ENCODE peak calls at places on chromosomes 3 and 15, in five cellular contexts. K is IMR-90, J is mesenchymal stem cell, S is H9, C is trophoblast cell. W is an unnamed sample.

GRCh38 chr3:112090899-112091586 is 4.9 kb downstream of the C3orf52 start:
- DNase-seq in K (no peak), S (no peak), J (no peak), C (peak), W (no peak)

GRCh38 chr3:133706033-133706432 is 40.2 kb upstream of the TF start:
- DNase-seq in K (no peak), J (no peak), S (no peak), C (no peak), W (no peak)

GRCh38 chr15:45128971-45129639 is 574 bp downstream of the DUOXA1 start:
- DNase-seq in K (no peak), S (peak), C (no peak), J (no peak), W (no peak)

GRCh38 chr15:79437275-79438000 is 5.3 kb downstream of the MINAR1 start:
- DNase-seq in K (no peak), J (no peak), C (no peak), S (no peak), W (no peak)

GRCh38 chr15:31740203-31740602 is 290.1 kb upstream of the CHRNA7 start:
- DNase-seq in K (no peak), S (peak), C (no peak), J (no peak), W (no peak)

GRCh38 chr15:64854041-64854440 is 12.3 kb downstream of the PLEKHO2 start:
- DNase-seq in J (no peak), S (peak), C (no peak), K (no peak), W (no peak)

GRCh38 chr3:189586941-189587687 is 44.1 kb upstream of the TP63 start:
- DNase-seq in K (no peak), C (no peak), J (no peak), S (no peak), W (no peak)

GRCh38 chr3:97421565-97421964 is 343.0 kb upstream of the ARL6 start:
- DNase-seq in C (peak), J (no peak), S (no peak), K (no peak), W (no peak)

GRCh38 chr3:146503459-146504202 is 34.3 kb upstream of the PLSCR2 start:
- DNase-seq in C (peak), K (peak), J (peak), S (no peak), W (no peak)

GRCh38 chr3:46763178-46763577 is 45.5 kb upstream of the PRSS50 start:
- DNase-seq in S (no peak), C (no peak), K (no peak), J (no peak), W (no peak)

GRCh38 chr3:46495901-46496456 is 1.8 kb upstream of the RTP3 start:
- DNase-seq in S (no peak), J (peak), K (peak), C (peak), W (no peak)

GRCh38 chr3:38575279-38575843 is 74.1 kb downstream of the SCN5A start:
- DNase-seq in C (no peak), J (no peak), S (peak), K (no peak), W (no peak)

GRCh38 chr3:45952456-45952855 is 9.2 kb downstream of the CXCR6 start:
- DNase-seq in K (no peak), C (peak), J (no peak), S (no peak), W (no peak)

GRCh38 chr3:123300056-123300455 is 98.3 kb downstream of the SEC22A start:
- DNase-seq in J (no peak), S (no peak), K (no peak), C (no peak), W (no peak)
- H4K8ac ChIP-seq in J (no peak), S (no peak), K (no peak), C (no peak), W (peak)

GRCh38 chr15:90060797-90061196 is 41.5 kb downstream of the IDH2 start:
- DNase-seq in K (no peak), S (no peak), C (no peak), J (no peak), W (no peak)

GRCh38 chr15:90063733-90064247 is 38.5 kb downstream of the IDH2 start:
- DNase-seq in K (no peak), J (no peak), C (peak), S (no peak), W (no peak)

GRCh38 chr15:90059208-90059985 is 42.9 kb downstream of the IDH2 start:
- DNase-seq in K (no peak), J (peak), S (peak), C (peak), W (peak)

GRCh38 chr15:90062729-90063684 is 39.3 kb downstream of the IDH2 start:
- DNase-seq in C (peak), J (no peak), K (no peak), S (no peak), W (no peak)

DNA sequence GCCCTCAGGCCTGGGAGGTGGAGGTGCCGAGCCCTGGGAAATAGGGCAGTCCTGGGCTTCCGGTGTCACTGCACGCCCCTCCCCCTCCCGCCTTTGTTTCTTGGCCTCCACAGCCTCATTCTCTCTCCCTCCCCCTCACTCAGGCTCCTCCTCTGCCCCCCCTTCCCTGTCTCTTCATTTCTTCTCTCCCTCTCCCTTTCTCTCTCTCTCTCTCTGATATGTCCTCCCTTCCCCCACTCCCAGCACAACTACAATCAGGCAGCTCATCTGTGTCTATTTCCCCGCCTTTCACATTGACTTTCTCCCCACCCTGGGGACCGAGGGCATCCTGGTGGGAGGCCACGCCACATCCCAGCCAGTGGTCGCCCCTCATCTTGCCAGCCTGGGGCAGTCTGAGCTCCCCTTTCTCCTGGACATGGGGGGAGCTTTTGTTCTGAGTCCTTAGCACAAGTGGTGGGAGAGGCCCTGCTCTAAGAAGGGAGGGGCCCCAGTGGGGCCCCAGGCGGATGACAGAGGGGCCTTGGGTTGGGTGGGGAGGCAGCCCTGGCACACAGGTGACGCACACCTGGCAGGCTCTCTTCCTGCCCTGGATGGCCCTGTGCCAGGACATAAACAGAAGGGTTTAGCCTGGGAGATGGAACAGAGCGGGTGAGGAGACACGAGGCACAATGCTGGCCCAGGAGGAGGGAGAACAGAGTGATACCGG is 40.1 kb downstream of the IDH2 start:
- DNase-seq in S (peak), J (peak), C (no peak), K (no peak), W (peak)
- H3K4ac ChIP-seq in S (peak), J (peak), C (no peak), K (peak), W (peak)

DNA sequence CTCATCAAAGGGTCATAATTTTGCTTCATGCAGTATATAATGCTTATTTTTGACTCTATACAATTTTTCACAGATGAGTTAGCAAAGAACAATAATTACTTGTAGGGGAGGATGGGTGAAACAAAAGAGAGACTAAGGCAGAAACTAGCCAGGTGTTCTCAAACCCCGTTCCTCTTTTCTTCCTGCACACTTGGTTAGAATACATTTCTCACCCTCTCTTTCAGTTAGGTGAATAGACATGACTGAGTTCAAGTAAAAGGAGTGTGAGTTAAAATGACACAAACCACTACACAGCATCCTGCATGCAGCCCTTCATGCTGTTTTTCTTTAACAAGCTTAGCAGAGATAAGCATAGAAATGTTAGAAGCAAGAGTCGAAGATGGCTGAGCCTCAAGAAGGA is 922.2 kb downstream of the TBL1XR1 start:
- DNase-seq in K (no peak), C (no peak), S (no peak), J (no peak), W (no peak)
- H4K8ac ChIP-seq in K (no peak), C (no peak), S (no peak), J (no peak), W (no peak)

GRCh38 chr3:13053915-13054704 is 19.1 kb downstream of the IQSEC1 start:
- DNase-seq in C (no peak), K (no peak), S (no peak), J (no peak), W (no peak)
- H3K4ac ChIP-seq in C (no peak), K (no peak), S (no peak), J (no peak), W (no peak)

DNA sequence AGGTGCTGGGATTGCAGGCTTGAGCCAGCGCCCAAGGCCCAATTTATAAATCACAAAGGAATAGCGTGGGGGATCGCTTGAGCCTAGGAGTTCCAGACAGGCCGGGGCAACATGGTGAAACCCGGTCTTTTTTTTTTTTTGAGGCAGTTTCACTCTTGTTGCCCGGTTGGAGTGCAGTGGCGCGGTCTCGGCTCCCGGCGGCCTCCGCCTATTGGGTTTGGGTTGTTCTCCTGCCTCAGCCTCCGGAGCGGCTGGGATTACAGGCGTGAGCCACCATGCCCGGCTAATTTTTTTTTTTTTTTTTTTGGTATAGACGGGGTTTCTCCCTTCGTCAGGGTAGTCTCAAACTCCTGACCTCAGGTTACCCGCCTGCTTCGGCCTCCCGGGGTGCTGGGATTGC is 65.0 kb downstream of the GOLGA6L7 start:
- DNase-seq in J (no peak), C (no peak), S (no peak), K (no peak), W (no peak)
- H4K8ac ChIP-seq in J (no peak), C (no peak), S (no peak), K (no peak), W (no peak)

GRCh38 chr3:183427206-183428139 is 946 bp downstream of the MCF2L2 start:
- DNase-seq in S (peak), J (no peak), C (no peak), K (no peak), W (no peak)

GRCh38 chr3:183430325-183430957 is 2.0 kb upstream of the MCF2L2 start:
- DNase-seq in K (no peak), J (no peak), S (no peak), C (no peak), W (no peak)

DNA sequence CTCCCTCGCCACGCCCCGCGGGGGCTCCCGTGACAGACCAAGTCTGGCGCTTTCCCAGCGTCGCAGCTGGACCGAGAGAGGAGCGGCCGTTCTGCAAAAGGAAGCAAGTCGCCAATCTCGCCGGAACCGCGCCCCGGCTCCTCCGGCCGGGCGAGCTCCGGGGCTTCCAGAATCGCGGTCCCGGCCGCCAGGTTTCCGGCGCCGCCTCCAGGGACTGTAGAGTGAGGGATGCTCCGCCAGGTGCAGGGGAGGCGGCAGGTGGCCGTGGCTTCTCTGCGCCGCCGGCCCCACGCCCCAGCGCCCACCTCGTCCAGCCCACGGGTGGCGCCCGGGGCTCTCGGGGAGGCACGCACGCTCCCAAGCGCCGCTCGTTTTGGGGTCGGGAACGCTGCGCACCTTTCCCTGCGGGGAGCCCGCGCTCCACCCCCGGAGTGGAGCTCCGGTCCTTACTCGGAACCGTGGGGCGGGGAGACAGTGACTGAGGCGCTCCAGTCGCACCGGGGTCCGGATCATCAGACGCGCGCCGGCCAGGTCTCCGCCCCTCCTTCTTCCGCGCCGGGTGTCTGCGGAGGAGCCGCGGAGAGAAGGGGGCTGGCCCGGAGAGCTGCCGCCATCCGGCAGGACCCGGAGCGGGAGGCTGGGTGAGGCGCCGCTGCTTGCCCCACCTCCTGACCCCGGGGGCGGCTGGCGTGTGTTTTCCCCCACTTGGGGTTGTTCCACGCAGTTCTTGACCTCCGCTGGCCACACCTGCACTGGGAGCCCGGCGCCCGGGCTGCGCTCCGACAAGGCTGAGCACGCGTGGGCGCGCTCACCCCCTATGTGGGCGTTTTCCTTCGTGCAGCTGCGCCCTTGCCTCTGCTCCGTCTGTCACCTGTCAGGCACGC is at the start of gene MCF2L2:
- DNase-seq in J (peak), S (peak), K (peak), C (peak), W (peak)
- H3K4ac ChIP-seq in J (no peak), S (no peak), K (no peak), C (no peak), W (peak)

W was measured in H1.